ENCODE peak calls at places on chromosomes 5 and 9, in ten cellular contexts. U is endothelial cell of umbilical vein, G is HepG2, H is GM12892, S is HCT116, W is suprapubic skin, V is H1, X is breast epithelium, K is sigmoid colon, Q is transverse colon. Z is an unnamed sample.

GRCh38 chr5:67100301-67100700 is 96.3 kb downstream of the CD180 start:
- DNase-seq in U (no peak), G (no peak), H (no peak), S (no peak), W (no peak), V (no peak), X (no peak), K (no peak), Q (no peak), Z (no peak)

GRCh38 chr5:57302643-57303042 is 128.8 kb downstream of the GPBP1 start:
- DNase-seq in U (no peak), G (no peak), H (no peak), S (no peak), W (no peak), V (no peak), X (no peak), K (no peak), Q (no peak), Z (no peak)

GRCh38 chr5:32500206-32500605 is 55.7 kb upstream of the ZFR start:
- DNase-seq in U (no peak), G (no peak), H (no peak), S (no peak), W (no peak), V (no peak), X (no peak), K (no peak), Q (no peak), Z (no peak)

GRCh38 chr9:133273819-133274218 is 1.2 kb downstream of the ABO start:
- DNase-seq in U (no peak), G (no peak), H (no peak), S (no peak), W (no peak), V (no peak), X (no peak), K (no peak), Q (peak; percentile 55), Z (no peak)

GRCh38 chr9:107109324-107109723 is 173.8 kb upstream of the RAD23B start:
- DNase-seq in U (no peak), G (no peak), H (no peak), S (no peak), W (no peak), V (no peak), X (no peak), K (no peak), Q (no peak), Z (no peak)

GRCh38 chr5:88659529-88660325 is 223.3 kb downstream of the MEF2C start:
- DNase-seq in U (no peak), G (no peak), H (no peak), S (no peak), W (no peak), V (no peak), X (no peak), K (no peak), Q (no peak), Z (no peak)

GRCh38 chr5:138597660-138598400 is 22.6 kb upstream of the HSPA9 start:
- DNase-seq in U (no peak), G (no peak), H (no peak), S (no peak), W (peak; percentile 43), V (no peak), X (no peak), K (peak; percentile 27), Q (no peak), Z (no peak)

GRCh38 chr5:72122619-72123018 is 15.3 kb downstream of the MAP1B start:
- DNase-seq in U (no peak), G (no peak), H (no peak), S (no peak), W (no peak), V (no peak), X (no peak), K (no peak), Q (no peak), Z (no peak)

GRCh38 chr5:865771-866170 is 15.0 kb upstream of the ZDHHC11 start:
- DNase-seq in U (no peak), G (no peak), H (no peak), S (no peak), W (no peak), V (no peak), X (no peak), K (no peak), Q (no peak), Z (no peak)
- TF ChIP-seq POLR2AphosphoS5 in U (no peak), G (no peak), H (no peak), S (no peak), W (no peak), V (no peak), X (no peak), K (no peak), Q (no peak), Z (no peak)

GRCh38 chr9:94167055-94167346 is 82.7 kb downstream of the PTPDC1 start:
- DNase-seq in U (no peak), G (peak; percentile 79), H (no peak), S (no peak), W (no peak), V (no peak), X (no peak), K (no peak), Q (no peak), Z (no peak)
- TF ChIP-seq POLR2AphosphoS5 in U (no peak), G (no peak), H (peak; percentile 61), S (no peak), W (no peak), V (no peak), X (no peak), K (no peak), Q (peak; percentile 58), Z (no peak)

DNA sequence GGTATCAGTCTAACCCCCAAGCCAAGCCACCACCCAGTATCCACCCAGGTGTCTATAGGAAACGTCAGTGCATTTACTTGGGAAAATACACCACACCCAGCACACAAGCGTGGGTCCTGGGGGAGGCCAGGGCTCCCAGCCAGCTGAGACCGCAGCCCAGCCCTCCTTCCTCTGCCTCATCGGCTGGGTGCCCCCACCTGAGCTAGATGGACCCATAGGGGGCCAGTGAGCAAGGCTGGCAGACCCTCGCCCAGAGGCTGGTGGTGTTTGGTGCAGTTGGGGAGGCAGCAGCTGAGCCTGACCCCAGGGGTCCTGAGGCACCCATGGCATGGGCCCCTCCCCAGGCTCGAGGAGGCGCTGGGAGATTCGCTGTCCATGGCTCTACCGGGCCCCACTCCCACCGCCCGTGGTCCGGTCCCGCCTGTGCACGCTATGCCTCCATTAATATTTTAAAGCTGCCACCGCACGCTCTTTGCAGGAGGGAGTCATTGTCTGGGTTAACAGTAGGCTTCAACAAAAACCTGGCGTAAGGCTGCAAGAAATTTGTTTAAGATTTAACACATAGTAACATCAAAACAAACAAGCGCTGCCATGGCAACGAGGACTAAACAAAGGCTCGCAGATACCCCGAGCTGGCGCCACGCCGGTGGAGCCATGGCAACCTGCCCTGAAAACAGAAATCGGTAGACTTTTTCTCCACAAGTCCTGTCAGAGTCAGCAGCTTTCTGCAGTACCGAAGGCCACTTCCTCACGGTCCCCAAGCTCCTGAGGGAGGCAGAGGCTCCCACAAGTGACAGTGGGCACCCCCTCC is 20.6 kb downstream of the TPPP start:
- DNase-seq in U (peak; percentile 82), G (peak; percentile 82), H (no peak), S (no peak), W (peak; percentile 87), V (no peak), X (peak; percentile 95), K (peak; percentile 81), Q (peak; percentile 78), Z (peak; percentile 45)
- TF ChIP-seq POLR2AphosphoS5 in U (no peak), G (no peak), H (no peak), S (no peak), W (no peak), V (no peak), X (no peak), K (no peak), Q (peak; percentile 39), Z (no peak)

DNA sequence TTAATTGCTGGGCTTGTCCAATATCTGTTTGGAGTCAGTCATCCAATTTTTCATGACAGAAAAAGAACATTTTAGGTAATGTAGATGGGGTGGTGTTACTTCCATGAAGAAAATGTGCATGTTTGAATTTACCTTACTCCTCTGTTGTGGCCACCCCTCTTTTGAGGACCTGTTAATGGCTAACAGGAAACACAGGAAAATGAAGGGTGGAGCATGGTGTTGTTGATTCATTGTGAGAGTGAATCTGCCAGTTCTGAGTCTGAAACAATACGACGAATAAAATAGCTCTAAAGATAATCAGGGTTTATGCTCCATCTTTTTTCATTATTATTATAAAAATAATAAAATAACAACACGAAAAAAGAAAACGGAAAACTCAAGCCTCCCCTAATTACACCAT is 335.3 kb downstream of the KDM4C start:
- DNase-seq in U (no peak), G (no peak), H (no peak), S (no peak), W (no peak), V (no peak), X (no peak), K (no peak), Q (no peak), Z (no peak)
- TF ChIP-seq POLR2AphosphoS5 in U (no peak), G (no peak), H (no peak), S (no peak), W (no peak), V (no peak), X (no peak), K (no peak), Q (no peak), Z (no peak)

GRCh38 chr9:128921881-128922763 is 1.3 kb downstream of the PHYHD1 start:
- DNase-seq in U (peak; percentile 37), G (peak; percentile 62), H (no peak), S (no peak), W (no peak), V (peak; percentile 50), X (no peak), K (peak; percentile 84), Q (peak; percentile 25), Z (no peak)
- TF ChIP-seq POLR2AphosphoS5 in U (no peak), G (peak; percentile 72), H (no peak), S (no peak), W (no peak), V (no peak), X (no peak), K (peak; percentile 37), Q (no peak), Z (peak; percentile 58)

Z was measured in SK-N-MC.